ENCODE peak calls at places on chromosomes 6 and 20, in six cellular contexts. One of them, this sample, is unnamed.

GRCh38 chr6:79432726-79433125 is 104.5 kb downstream of the LCA5 start:
- DNase-seq in breast epithelium: no peak
- DNase-seq in cardiac fibroblast: peak
- DNase-seq in activated CD4-positive, alpha-beta T cell treated with anti-CD3 and anti-CD28 coated beads, Interleukin-2, amount 10 ng/mL, durations not matched to agents 7 days and 5 days: no peak
- DNase-seq in HT-29: no peak
- DNase-seq in ascending aorta: no peak
- DNase-seq in this sample: no peak

GRCh38 chr6:151390276-151391020 is 911 bp downstream of the ZBTB2 start:
- DNase-seq in breast epithelium: peak
- DNase-seq in cardiac fibroblast: peak
- DNase-seq in activated CD4-positive, alpha-beta T cell treated with anti-CD3 and anti-CD28 coated beads, Interleukin-2, amount 10 ng/mL, durations not matched to agents 7 days and 5 days: peak
- DNase-seq in HT-29: peak
- DNase-seq in ascending aorta: peak
- DNase-seq in this sample: peak

GRCh38 chr20:36645998-36646397 is at the start of gene SLA2:
- DNase-seq in breast epithelium: no peak
- DNase-seq in cardiac fibroblast: no peak
- DNase-seq in activated CD4-positive, alpha-beta T cell treated with anti-CD3 and anti-CD28 coated beads, Interleukin-2, amount 10 ng/mL, durations not matched to agents 7 days and 5 days: peak
- DNase-seq in HT-29: no peak
- DNase-seq in ascending aorta: no peak
- DNase-seq in this sample: peak

GRCh38 chr20:32762754-32763201 is 593 bp downstream of the DNMT3B start:
- DNase-seq in breast epithelium: no peak
- DNase-seq in cardiac fibroblast: no peak
- DNase-seq in activated CD4-positive, alpha-beta T cell treated with anti-CD3 and anti-CD28 coated beads, Interleukin-2, amount 10 ng/mL, durations not matched to agents 7 days and 5 days: no peak
- DNase-seq in HT-29: no peak
- DNase-seq in ascending aorta: no peak
- DNase-seq in this sample: no peak

GRCh38 chr20:17958326-17959256 is 10.0 kb downstream of the SNX5 start:
- DNase-seq in breast epithelium: no peak
- DNase-seq in cardiac fibroblast: peak
- DNase-seq in activated CD4-positive, alpha-beta T cell treated with anti-CD3 and anti-CD28 coated beads, Interleukin-2, amount 10 ng/mL, durations not matched to agents 7 days and 5 days: no peak
- DNase-seq in HT-29: no peak
- DNase-seq in ascending aorta: no peak
- DNase-seq in this sample: no peak

GRCh38 chr6:73704260-73704659 is 8.3 kb downstream of the CD109 start:
- DNase-seq in breast epithelium: peak
- DNase-seq in cardiac fibroblast: peak
- DNase-seq in activated CD4-positive, alpha-beta T cell treated with anti-CD3 and anti-CD28 coated beads, Interleukin-2, amount 10 ng/mL, durations not matched to agents 7 days and 5 days: no peak
- DNase-seq in HT-29: peak
- DNase-seq in ascending aorta: no peak
- DNase-seq in this sample: no peak

GRCh38 chr6:87001494-87001893 is 64.2 kb downstream of the HTR1E start:
- DNase-seq in breast epithelium: no peak
- DNase-seq in cardiac fibroblast: no peak
- DNase-seq in activated CD4-positive, alpha-beta T cell treated with anti-CD3 and anti-CD28 coated beads, Interleukin-2, amount 10 ng/mL, durations not matched to agents 7 days and 5 days: no peak
- DNase-seq in HT-29: no peak
- DNase-seq in ascending aorta: no peak
- DNase-seq in this sample: no peak

GRCh38 chr6:43193929-43194328 is 11.9 kb downstream of the CUL9 start:
- DNase-seq in breast epithelium: no peak
- DNase-seq in cardiac fibroblast: no peak
- DNase-seq in activated CD4-positive, alpha-beta T cell treated with anti-CD3 and anti-CD28 coated beads, Interleukin-2, amount 10 ng/mL, durations not matched to agents 7 days and 5 days: no peak
- DNase-seq in HT-29: no peak
- DNase-seq in ascending aorta: no peak
- DNase-seq in this sample: no peak

GRCh38 chr20:53187402-53187801 is 215.2 kb downstream of the TSHZ2 start:
- DNase-seq in breast epithelium: no peak
- DNase-seq in cardiac fibroblast: no peak
- DNase-seq in activated CD4-positive, alpha-beta T cell treated with anti-CD3 and anti-CD28 coated beads, Interleukin-2, amount 10 ng/mL, durations not matched to agents 7 days and 5 days: no peak
- DNase-seq in HT-29: no peak
- DNase-seq in ascending aorta: no peak
- DNase-seq in this sample: no peak

GRCh38 chr6:154358019-154358545 is 1.5 kb upstream of the IPCEF1 start:
- DNase-seq in breast epithelium: no peak
- DNase-seq in cardiac fibroblast: no peak
- DNase-seq in activated CD4-positive, alpha-beta T cell treated with anti-CD3 and anti-CD28 coated beads, Interleukin-2, amount 10 ng/mL, durations not matched to agents 7 days and 5 days: no peak
- DNase-seq in HT-29: no peak
- DNase-seq in ascending aorta: no peak
- DNase-seq in this sample: no peak

GRCh38 chr6:149140137-149140909 is 177.2 kb upstream of the TAB2 start:
- DNase-seq in breast epithelium: no peak
- DNase-seq in cardiac fibroblast: no peak
- DNase-seq in activated CD4-positive, alpha-beta T cell treated with anti-CD3 and anti-CD28 coated beads, Interleukin-2, amount 10 ng/mL, durations not matched to agents 7 days and 5 days: peak
- DNase-seq in HT-29: no peak
- DNase-seq in ascending aorta: no peak
- DNase-seq in this sample: no peak

GRCh38 chr20:40471261-40471629 is 217.8 kb downstream of the MAFB start:
- DNase-seq in breast epithelium: no peak
- DNase-seq in cardiac fibroblast: no peak
- DNase-seq in activated CD4-positive, alpha-beta T cell treated with anti-CD3 and anti-CD28 coated beads, Interleukin-2, amount 10 ng/mL, durations not matched to agents 7 days and 5 days: no peak
- DNase-seq in HT-29: peak
- DNase-seq in ascending aorta: no peak
- DNase-seq in this sample: no peak

GRCh38 chr20:13817342-13817741 is 32.5 kb downstream of the NDUFAF5 start:
- DNase-seq in breast epithelium: no peak
- DNase-seq in cardiac fibroblast: peak
- DNase-seq in activated CD4-positive, alpha-beta T cell treated with anti-CD3 and anti-CD28 coated beads, Interleukin-2, amount 10 ng/mL, durations not matched to agents 7 days and 5 days: no peak
- DNase-seq in HT-29: no peak
- DNase-seq in ascending aorta: no peak
- DNase-seq in this sample: no peak

GRCh38 chr20:53960586-53961386 is 109.6 kb downstream of the BCAS1 start:
- DNase-seq in breast epithelium: no peak
- DNase-seq in cardiac fibroblast: no peak
- DNase-seq in activated CD4-positive, alpha-beta T cell treated with anti-CD3 and anti-CD28 coated beads, Interleukin-2, amount 10 ng/mL, durations not matched to agents 7 days and 5 days: no peak
- DNase-seq in HT-29: no peak
- DNase-seq in ascending aorta: no peak
- DNase-seq in this sample: no peak

GRCh38 chr6:98836025-98836961 is 1.9 kb downstream of the POU3F2 start:
- DNase-seq in breast epithelium: no peak
- DNase-seq in cardiac fibroblast: no peak
- DNase-seq in activated CD4-positive, alpha-beta T cell treated with anti-CD3 and anti-CD28 coated beads, Interleukin-2, amount 10 ng/mL, durations not matched to agents 7 days and 5 days: no peak
- DNase-seq in HT-29: no peak
- DNase-seq in ascending aorta: no peak
- DNase-seq in this sample: no peak

GRCh38 chr20:24316731-24317130 is 152.7 kb upstream of the SYNDIG1 start:
- DNase-seq in breast epithelium: no peak
- DNase-seq in cardiac fibroblast: no peak
- DNase-seq in activated CD4-positive, alpha-beta T cell treated with anti-CD3 and anti-CD28 coated beads, Interleukin-2, amount 10 ng/mL, durations not matched to agents 7 days and 5 days: no peak
- DNase-seq in HT-29: no peak
- DNase-seq in ascending aorta: no peak
- DNase-seq in this sample: no peak

GRCh38 chr6:42505377-42505702 is 53.6 kb upstream of the TRERF1 start:
- DNase-seq in breast epithelium: no peak
- DNase-seq in cardiac fibroblast: peak
- DNase-seq in activated CD4-positive, alpha-beta T cell treated with anti-CD3 and anti-CD28 coated beads, Interleukin-2, amount 10 ng/mL, durations not matched to agents 7 days and 5 days: no peak
- DNase-seq in HT-29: no peak
- DNase-seq in ascending aorta: no peak
- DNase-seq in this sample: no peak